ENCODE peak calls at places on chromosomes 2 and 18, in nine cellular contexts. One of them, this sample, is unnamed.

GRCh38 chr2:192060161-192060560 is 134.6 kb downstream of the TMEFF2 start:
- DNase-seq in fibroblast of mammary gland: no peak
- DNase-seq in tibial nerve: no peak
- DNase-seq in prostate gland: no peak
- DNase-seq in brain microvascular endothelial cell: no peak
- DNase-seq in T follicular helper cell: no peak
- DNase-seq in stimulated activated CD8-positive, alpha-beta memory T cell treated with anti-CD3 and anti-CD28 coated beads, Interleukin-15, amount 100 ng/mL, for 4 hours: no peak
- DNase-seq in omental fat pad: no peak
- DNase-seq in ovary: no peak
- DNase-seq in this sample: no peak

GRCh38 chr2:102736607-102737409 is 25.0 kb upstream of the TMEM182 start:
- DNase-seq in tibial nerve: peak
- DNase-seq in fibroblast of mammary gland: peak
- DNase-seq in brain microvascular endothelial cell: peak
- DNase-seq in stimulated activated CD8-positive, alpha-beta memory T cell treated with anti-CD3 and anti-CD28 coated beads, Interleukin-15, amount 100 ng/mL, for 4 hours: peak
- DNase-seq in ovary: peak
- DNase-seq in omental fat pad: peak
- DNase-seq in prostate gland: peak
- DNase-seq in T follicular helper cell: peak
- DNase-seq in this sample: peak

GRCh38 chr18:57698571-57699276 is 77.1 kb upstream of the NARS1 start:
- DNase-seq in T follicular helper cell: no peak
- DNase-seq in tibial nerve: no peak
- DNase-seq in ovary: no peak
- DNase-seq in fibroblast of mammary gland: peak
- DNase-seq in prostate gland: peak
- DNase-seq in brain microvascular endothelial cell: no peak
- DNase-seq in stimulated activated CD8-positive, alpha-beta memory T cell treated with anti-CD3 and anti-CD28 coated beads, Interleukin-15, amount 100 ng/mL, for 4 hours: no peak
- DNase-seq in omental fat pad: no peak
- DNase-seq in this sample: peak

GRCh38 chr2:28276076-28276618 is 116.5 kb upstream of the FOSL2 start:
- DNase-seq in brain microvascular endothelial cell: peak
- DNase-seq in tibial nerve: no peak
- DNase-seq in ovary: peak
- DNase-seq in stimulated activated CD8-positive, alpha-beta memory T cell treated with anti-CD3 and anti-CD28 coated beads, Interleukin-15, amount 100 ng/mL, for 4 hours: peak
- DNase-seq in T follicular helper cell: no peak
- DNase-seq in prostate gland: no peak
- DNase-seq in fibroblast of mammary gland: peak
- DNase-seq in omental fat pad: no peak
- DNase-seq in this sample: peak

GRCh38 chr2:55843096-55843991 is 80.2 kb downstream of the EFEMP1 start:
- DNase-seq in prostate gland: peak
- DNase-seq in T follicular helper cell: no peak
- DNase-seq in tibial nerve: no peak
- DNase-seq in omental fat pad: no peak
- DNase-seq in stimulated activated CD8-positive, alpha-beta memory T cell treated with anti-CD3 and anti-CD28 coated beads, Interleukin-15, amount 100 ng/mL, for 4 hours: no peak
- DNase-seq in ovary: no peak
- DNase-seq in brain microvascular endothelial cell: peak
- DNase-seq in fibroblast of mammary gland: peak
- DNase-seq in this sample: peak

GRCh38 chr2:199273043-199273647 is 184.6 kb downstream of the SATB2 start:
- DNase-seq in brain microvascular endothelial cell: peak
- DNase-seq in stimulated activated CD8-positive, alpha-beta memory T cell treated with anti-CD3 and anti-CD28 coated beads, Interleukin-15, amount 100 ng/mL, for 4 hours: no peak
- DNase-seq in omental fat pad: no peak
- DNase-seq in T follicular helper cell: no peak
- DNase-seq in prostate gland: no peak
- DNase-seq in tibial nerve: no peak
- DNase-seq in ovary: no peak
- DNase-seq in fibroblast of mammary gland: peak
- DNase-seq in this sample: peak

GRCh38 chr18:62741118-62741566 is 25.8 kb downstream of the PHLPP1 start:
- DNase-seq in stimulated activated CD8-positive, alpha-beta memory T cell treated with anti-CD3 and anti-CD28 coated beads, Interleukin-15, amount 100 ng/mL, for 4 hours: no peak
- DNase-seq in omental fat pad: no peak
- DNase-seq in tibial nerve: peak
- DNase-seq in prostate gland: peak
- DNase-seq in brain microvascular endothelial cell: peak
- DNase-seq in ovary: peak
- DNase-seq in T follicular helper cell: no peak
- DNase-seq in fibroblast of mammary gland: peak
- DNase-seq in this sample: no peak

GRCh38 chr2:64839844-64840243 is 149.4 kb upstream of the SLC1A4 start:
- DNase-seq in omental fat pad: no peak
- DNase-seq in tibial nerve: no peak
- DNase-seq in prostate gland: no peak
- DNase-seq in ovary: no peak
- DNase-seq in T follicular helper cell: no peak
- DNase-seq in fibroblast of mammary gland: peak
- DNase-seq in stimulated activated CD8-positive, alpha-beta memory T cell treated with anti-CD3 and anti-CD28 coated beads, Interleukin-15, amount 100 ng/mL, for 4 hours: no peak
- DNase-seq in brain microvascular endothelial cell: no peak
- DNase-seq in this sample: peak

GRCh38 chr18:24678113-24678512 is 217.7 kb downstream of the HRH4 start:
- DNase-seq in fibroblast of mammary gland: no peak
- DNase-seq in tibial nerve: no peak
- DNase-seq in prostate gland: no peak
- DNase-seq in ovary: no peak
- DNase-seq in omental fat pad: no peak
- DNase-seq in T follicular helper cell: no peak
- DNase-seq in brain microvascular endothelial cell: no peak
- DNase-seq in stimulated activated CD8-positive, alpha-beta memory T cell treated with anti-CD3 and anti-CD28 coated beads, Interleukin-15, amount 100 ng/mL, for 4 hours: no peak
- DNase-seq in this sample: no peak

GRCh38 chr2:144937899-144938298 is 418.0 kb upstream of the ZEB2 start:
- DNase-seq in stimulated activated CD8-positive, alpha-beta memory T cell treated with anti-CD3 and anti-CD28 coated beads, Interleukin-15, amount 100 ng/mL, for 4 hours: no peak
- DNase-seq in brain microvascular endothelial cell: peak
- DNase-seq in T follicular helper cell: no peak
- DNase-seq in omental fat pad: no peak
- DNase-seq in fibroblast of mammary gland: peak
- DNase-seq in ovary: peak
- DNase-seq in tibial nerve: peak
- DNase-seq in prostate gland: no peak
- DNase-seq in this sample: no peak